ENCODE peak calls at places on chromosome 5, in five cellular contexts. P, H, Y, O and L are unnamed samples.

GRCh38 chr5:17277907-17278306 is 60.5 kb downstream of the BASP1 start:
- DNase-seq in Y (no peak), O (no peak), P (no peak), H (no peak), L (peak; percentile 28)

GRCh38 chr5:68848086-68848485 is 245.7 kb upstream of the SLC30A5 start:
- DNase-seq in O (no peak), H (no peak), P (peak; percentile 16), Y (no peak), L (no peak)

GRCh38 chr5:133406208-133406607 is 206.1 kb downstream of the FSTL4 start:
- DNase-seq in Y (no peak), H (no peak), O (no peak), P (no peak), L (no peak)

GRCh38 chr5:77239126-77239741 is 28.8 kb downstream of the PDE8B start:
- DNase-seq in P (peak; percentile 13), O (no peak), H (no peak), Y (no peak), L (no peak)

GRCh38 chr5:74098456-74098855 is 472.5 kb downstream of the ARHGEF28 start:
- DNase-seq in P (no peak), H (no peak), Y (no peak), O (no peak), L (no peak)

GRCh38 chr5:153982206-153982605 is 56.5 kb downstream of the FAM114A2 start:
- DNase-seq in O (no peak), Y (no peak), P (peak; percentile 63), H (no peak), L (no peak)

GRCh38 chr5:121967187-121967586 is 5.4 kb downstream of the SRFBP1 start:
- DNase-seq in H (peak; percentile 66), P (no peak), O (no peak), Y (no peak), L (no peak)

GRCh38 chr5:57581222-57581621 is 98.6 kb upstream of the ACTBL2 start:
- DNase-seq in P (no peak), H (no peak), Y (no peak), O (no peak), L (no peak)

GRCh38 chr5:73296772-73297171 is 123.8 kb downstream of the TMEM174 start:
- DNase-seq in Y (no peak), P (no peak), O (no peak), H (peak; percentile 89), L (no peak)

GRCh38 chr5:73380052-73380451 is 68.5 kb downstream of the FOXD1 start:
- DNase-seq in O (no peak), Y (no peak), H (no peak), P (no peak), L (no peak)

GRCh38 chr5:67681703-67682102 is 485.1 kb upstream of the CD180 start:
- DNase-seq in O (no peak), H (no peak), Y (no peak), P (no peak), L (no peak)

GRCh38 chr5:33036128-33036527 is 325.0 kb downstream of the NPR3 start:
- DNase-seq in O (no peak), H (no peak), P (no peak), Y (no peak), L (no peak)

GRCh38 chr5:40409600-40409999 is 270.1 kb upstream of the PTGER4 start:
- DNase-seq in Y (no peak), P (no peak), H (no peak), O (no peak), L (no peak)

GRCh38 chr5:3143382-3143781 is 391.9 kb upstream of the IRX2 start:
- DNase-seq in H (no peak), O (no peak), Y (no peak), P (no peak), L (no peak)

GRCh38 chr5:80124519-80124918 is 89.4 kb downstream of the THBS4 start:
- DNase-seq in Y (no peak), H (no peak), P (no peak), O (no peak), L (no peak)

GRCh38 chr5:171957591-171958251 is 48.7 kb downstream of the FBXW11 start:
- DNase-seq in Y (no peak), O (no peak), H (no peak), P (no peak), L (no peak)

GRCh38 chr5:74442466-74442865 is 198.1 kb downstream of the ENC1 start:
- DNase-seq in O (no peak), H (no peak), P (no peak), Y (no peak), L (no peak)

GRCh38 chr5:130992095-130992494 is 173.0 kb downstream of the HINT1 start:
- DNase-seq in O (no peak), P (no peak), Y (no peak), H (no peak), L (no peak)

GRCh38 chr5:98307811-98308210 is 465.7 kb upstream of the RGMB start:
- DNase-seq in H (peak; percentile 92), P (peak; percentile 23), Y (no peak), O (peak; percentile 49), L (no peak)

GRCh38 chr5:124634228-124634819 is 112.1 kb downstream of the ZNF608 start:
- DNase-seq in Y (no peak), P (no peak), O (no peak), H (peak; percentile 60), L (no peak)

GRCh38 chr5:73088026-73088425 is 32.3 kb upstream of the TMEM171 start:
- DNase-seq in O (no peak), P (no peak), Y (no peak), H (peak; percentile 46), L (no peak)

GRCh38 chr5:8188874-8189588 is 320.1 kb downstream of the MTRR start:
- DNase-seq in O (no peak), H (peak; percentile 1), P (no peak), Y (peak; percentile 44), L (no peak)

GRCh38 chr5:119682372-119682771 is 53.0 kb downstream of the FAM170A start:
- DNase-seq in Y (no peak), O (no peak), H (no peak), P (no peak), L (no peak)
- TF ChIP-seq CTCF in Y (no peak), O (no peak), H (no peak), P (no peak), L (no peak)

GRCh38 chr5:169812786-169813185 is 167.5 kb downstream of the INSYN2B start:
- DNase-seq in Y (no peak), P (no peak), O (no peak), H (no peak), L (no peak)

GRCh38 chr5:169810542-169810941 is 169.8 kb downstream of the INSYN2B start:
- DNase-seq in P (no peak), Y (no peak), H (no peak), O (no peak), L (no peak)

GRCh38 chr5:169814045-169814444 is 166.2 kb downstream of the INSYN2B start:
- DNase-seq in O (no peak), Y (no peak), H (no peak), P (no peak), L (no peak)

GRCh38 chr5:169811023-169811422 is 169.3 kb downstream of the INSYN2B start:
- DNase-seq in O (no peak), Y (no peak), P (no peak), H (no peak), L (no peak)

GRCh38 chr5:169811680-169812079 is 168.6 kb downstream of the INSYN2B start:
- DNase-seq in Y (no peak), O (no peak), H (no peak), P (no peak), L (no peak)
- TF ChIP-seq CTCF in Y (no peak), O (no peak), H (no peak), P (no peak), L (no peak)

GRCh38 chr5:142785211-142785610 is 15.0 kb downstream of the ARHGAP26 start:
- DNase-seq in H (no peak), P (no peak), O (no peak), Y (no peak), L (no peak)

GRCh38 chr5:142782976-142783539 is 12.9 kb downstream of the ARHGAP26 start:
- DNase-seq in O (no peak), H (no peak), P (no peak), Y (no peak), L (no peak)

GRCh38 chr5:142780871-142781270 is 10.7 kb downstream of the ARHGAP26 start:
- DNase-seq in P (no peak), O (no peak), Y (no peak), H (no peak), L (no peak)

GRCh38 chr5:142784405-142784955 is 14.3 kb downstream of the ARHGAP26 start:
- DNase-seq in P (no peak), Y (no peak), H (no peak), O (no peak), L (no peak)

GRCh38 chr5:142783601-142784291 is 13.6 kb downstream of the ARHGAP26 start:
- DNase-seq in P (no peak), H (no peak), Y (no peak), O (no peak), L (peak; percentile 28)
- TF ChIP-seq CTCF in P (no peak), H (no peak), Y (no peak), O (no peak), L (no peak)

DNA sequence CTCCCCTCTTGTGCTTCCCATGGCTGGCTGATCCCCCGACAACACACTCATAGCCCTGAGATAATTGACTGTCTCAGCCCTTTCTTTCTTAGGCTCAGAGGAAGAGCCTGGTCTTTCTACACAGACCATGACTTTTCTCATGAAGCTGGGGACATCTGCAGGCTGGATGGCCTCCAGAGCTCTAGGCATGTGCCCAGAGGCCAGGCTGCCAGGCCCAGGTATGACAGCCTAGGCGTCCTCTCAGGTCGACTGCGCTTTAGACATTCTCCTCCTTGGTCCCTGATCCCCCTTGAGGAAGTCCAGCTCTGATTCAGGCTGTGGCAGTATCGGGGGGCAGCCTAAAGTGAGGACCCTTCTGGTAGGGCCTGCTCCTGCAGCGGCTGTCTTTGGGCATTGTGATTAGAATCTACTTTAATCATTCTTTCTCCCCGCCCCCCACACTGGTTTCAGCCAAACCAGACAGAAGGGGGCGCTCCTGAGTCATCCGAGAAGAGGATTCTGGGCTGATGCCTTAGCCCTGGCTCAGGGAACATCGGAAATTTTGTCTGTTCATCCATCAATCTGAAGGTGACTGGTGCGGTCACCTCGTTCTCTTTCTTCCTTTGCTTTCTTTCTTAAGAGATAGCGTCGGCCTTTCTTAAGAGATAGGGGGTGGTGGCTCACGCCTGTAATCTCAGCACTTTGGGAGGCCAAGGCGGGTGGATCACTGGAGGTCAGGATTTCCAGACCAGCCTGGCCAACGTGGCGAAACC is 66.5 kb upstream of the HSPA9 start:
- DNase-seq in O (peak; percentile 16), Y (peak; percentile 83), H (peak; percentile 60), P (peak; percentile 68), L (peak; percentile 71)
- TF ChIP-seq CTCF in O (peak; percentile 79), Y (no peak), H (peak; percentile 84), P (peak; percentile 59), L (peak; percentile 72)

DNA sequence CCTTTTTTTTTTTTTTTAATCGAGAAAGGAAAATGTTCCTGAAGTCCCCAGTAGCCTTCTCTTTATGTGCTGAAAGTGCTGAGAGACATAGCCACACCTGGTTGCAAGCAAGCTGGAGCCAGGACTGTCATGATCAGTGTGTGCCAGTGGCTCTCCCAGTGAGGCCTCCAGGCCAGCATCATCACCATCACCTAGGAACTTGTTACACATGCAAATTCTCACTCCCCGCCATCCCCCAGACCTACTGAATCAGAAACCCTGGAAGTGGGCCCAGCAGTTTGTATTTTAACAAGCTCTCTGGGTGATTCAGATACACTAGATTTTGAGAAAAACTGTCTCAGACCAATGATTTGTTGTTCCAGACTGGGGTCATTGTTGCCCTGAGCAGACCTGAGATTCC is 181.9 kb upstream of the GLRA1 start:
- DNase-seq in H (no peak), P (no peak), O (no peak), Y (no peak), L (no peak)
- TF ChIP-seq CTCF in H (no peak), P (no peak), O (no peak), Y (no peak), L (no peak)